ENCODE peak calls at places on chromosomes 3 and 15, in eight cellular contexts. K, X, B, W, J, T, Q and C are unnamed samples.

GRCh38 chr3:189995129-189995528 is 125.6 kb downstream of the P3H2 start:
- DNase-seq in T (no peak), J (no peak), Q (no peak), X (no peak), W (no peak), K (no peak), B (no peak), C (no peak)

GRCh38 chr15:65369148-65369547 is 8.7 kb downstream of the IGDCC3 start:
- DNase-seq in T (no peak), B (no peak), K (no peak), J (no peak), W (no peak), X (no peak), Q (no peak), C (no peak)

GRCh38 chr15:66936115-66936863 is 129.1 kb upstream of the SMAD3 start:
- DNase-seq in W (no peak), J (no peak), X (no peak), Q (no peak), K (no peak), B (peak), T (peak), C (peak)

GRCh38 chr3:126270145-126270811 is 86.9 kb downstream of the KLF15 start:
- DNase-seq in W (peak), Q (no peak), T (no peak), J (peak), K (no peak), X (no peak), B (peak), C (peak)

GRCh38 chr15:65791335-65792129 is 561 bp downstream of the DENND4A start:
- DNase-seq in X (peak), K (peak), Q (peak), T (no peak), B (peak), J (no peak), W (peak), C (peak)

GRCh38 chr3:55660642-55661041 is 173.5 kb upstream of the WNT5A start:
- DNase-seq in Q (no peak), B (no peak), X (no peak), K (no peak), J (no peak), W (no peak), T (no peak), C (no peak)

GRCh38 chr3:171774516-171774915 is 35.8 kb downstream of the PLD1 start:
- DNase-seq in B (no peak), J (no peak), Q (no peak), T (no peak), X (no peak), W (no peak), K (no peak), C (no peak)

GRCh38 chr15:31382693-31383005 is 56.0 kb downstream of the KLF13 start:
- DNase-seq in B (no peak), T (no peak), X (no peak), Q (no peak), J (no peak), K (no peak), W (no peak), C (no peak)

GRCh38 chr3:101049532-101049931 is 56.3 kb upstream of the ABI3BP start:
- DNase-seq in X (no peak), Q (peak), T (no peak), B (no peak), J (no peak), K (no peak), W (no peak), C (no peak)

GRCh38 chr3:59654120-59654952 is 604.5 kb upstream of the CFAP20DC start:
- DNase-seq in W (peak), J (peak), Q (no peak), T (no peak), B (peak), X (no peak), K (no peak), C (peak)

GRCh38 chr15:52120488-52120887 is 7.9 kb upstream of the BCL2L10 start:
- DNase-seq in Q (no peak), K (no peak), W (no peak), T (no peak), J (no peak), X (no peak), B (no peak), C (no peak)

GRCh38 chr3:195758721-195759353 is 38.1 kb downstream of the MUC20 start:
- DNase-seq in K (no peak), X (no peak), B (no peak), Q (no peak), W (no peak), J (no peak), T (no peak), C (peak)

DNA sequence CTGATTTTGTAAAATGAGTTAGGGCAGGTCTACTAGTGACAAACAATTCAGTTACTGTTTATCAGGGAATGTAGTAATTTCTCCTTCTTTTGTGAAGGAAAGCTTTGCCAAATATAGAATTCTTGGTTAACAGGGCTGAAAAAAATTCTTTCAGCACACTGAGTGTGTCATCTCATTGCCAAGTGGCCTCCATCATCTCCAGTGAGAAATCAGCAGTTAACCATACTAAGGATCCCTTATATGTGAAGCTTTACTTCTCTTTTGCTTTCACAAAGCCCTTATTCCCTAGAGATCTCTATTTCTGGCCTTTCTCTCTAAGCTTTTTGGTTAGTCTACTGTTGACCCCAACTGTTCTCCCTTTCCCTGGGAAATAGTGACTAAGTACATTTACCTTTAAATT is 269.1 kb downstream of the SCAPER start:
- DNase-seq in T (no peak), Q (no peak), B (peak), K (no peak), X (no peak), J (no peak), W (no peak), C (no peak)
- H3K4me3 ChIP-seq in T (no peak), Q (no peak), B (no peak), K (no peak), X (no peak), J (no peak), W (no peak), C (no peak)

GRCh38 chr15:41080144-41080543 is 35.9 kb downstream of the INO80 start:
- DNase-seq in B (no peak), W (no peak), J (no peak), K (no peak), T (no peak), Q (no peak), X (no peak), C (no peak)
- H3K4me3 ChIP-seq in B (no peak), W (no peak), J (no peak), K (no peak), T (no peak), Q (no peak), X (no peak), C (no peak)

GRCh38 chr3:38038447-38038911 is 529 bp upstream of the DLEC1 start:
- DNase-seq in K (no peak), T (no peak), Q (no peak), B (no peak), X (no peak), J (peak), W (no peak), C (no peak)
- H3K4me3 ChIP-seq in K (peak), T (no peak), Q (peak), B (no peak), X (no peak), J (no peak), W (no peak), C (peak)

GRCh38 chr15:85689729-85690128 is 105.0 kb downstream of the KLHL25 start:
- DNase-seq in B (peak), X (no peak), Q (peak), J (peak), K (peak), T (peak), W (peak), C (peak)
- H3K4me3 ChIP-seq in B (peak), X (no peak), Q (peak), J (no peak), K (peak), T (peak), W (peak), C (peak)

GRCh38 chr3:165503346-165503745 is 307.2 kb upstream of the SLITRK3 start:
- DNase-seq in T (no peak), Q (no peak), W (no peak), X (no peak), J (no peak), K (no peak), B (no peak), C (no peak)
- H3K4me3 ChIP-seq in T (no peak), Q (no peak), W (no peak), X (no peak), J (no peak), K (no peak), B (no peak), C (no peak)

GRCh38 chr3:48711727-48712126 is 5.3 kb downstream of the IP6K2 start:
- DNase-seq in B (no peak), Q (no peak), K (no peak), X (no peak), T (no peak), J (no peak), W (no peak), C (no peak)

GRCh38 chr3:48716508-48716981 is 476 bp downstream of the IP6K2 start:
- DNase-seq in J (no peak), B (peak), X (no peak), W (no peak), Q (peak), T (no peak), K (no peak), C (peak)

GRCh38 chr3:48716982-48717746 is at the start of gene IP6K2:
- DNase-seq in T (peak), J (peak), X (peak), K (peak), Q (peak), B (peak), W (peak), C (peak)

DNA sequence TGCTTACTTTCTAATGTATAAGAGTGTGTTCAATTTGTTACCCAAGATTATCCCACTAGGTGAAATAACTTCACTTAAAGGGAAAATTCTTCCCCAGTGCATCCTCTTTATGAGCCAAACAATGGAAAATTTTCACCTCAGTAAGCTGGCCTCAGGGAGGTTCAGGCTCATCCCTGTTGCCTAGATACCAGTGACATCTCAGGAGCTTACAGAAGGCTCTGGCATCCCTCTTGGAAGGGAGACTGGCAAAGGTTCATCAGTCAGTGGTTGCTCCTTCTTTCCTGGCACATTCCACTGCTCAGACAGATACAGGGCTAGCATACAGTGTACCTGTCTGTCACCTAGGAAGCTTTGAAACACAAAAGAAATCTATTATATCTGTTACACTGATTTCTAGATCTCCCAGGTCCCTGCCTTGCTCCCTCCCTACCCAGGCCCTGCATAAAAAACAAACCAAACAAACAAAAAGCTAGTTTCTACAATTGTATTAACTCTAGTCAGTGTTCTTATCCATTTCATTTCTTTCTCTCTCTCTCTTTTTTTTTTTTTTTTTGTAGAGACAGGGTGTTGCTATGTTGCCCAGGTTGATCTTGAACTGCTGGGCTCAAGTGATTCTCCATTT is 1.7 kb downstream of the IP6K2 start:
- DNase-seq in Q (no peak), T (no peak), B (peak), J (peak), K (no peak), X (no peak), W (peak), C (no peak)
- H3K4me3 ChIP-seq in Q (peak), T (peak), B (peak), J (no peak), K (peak), X (peak), W (peak), C (no peak)

DNA sequence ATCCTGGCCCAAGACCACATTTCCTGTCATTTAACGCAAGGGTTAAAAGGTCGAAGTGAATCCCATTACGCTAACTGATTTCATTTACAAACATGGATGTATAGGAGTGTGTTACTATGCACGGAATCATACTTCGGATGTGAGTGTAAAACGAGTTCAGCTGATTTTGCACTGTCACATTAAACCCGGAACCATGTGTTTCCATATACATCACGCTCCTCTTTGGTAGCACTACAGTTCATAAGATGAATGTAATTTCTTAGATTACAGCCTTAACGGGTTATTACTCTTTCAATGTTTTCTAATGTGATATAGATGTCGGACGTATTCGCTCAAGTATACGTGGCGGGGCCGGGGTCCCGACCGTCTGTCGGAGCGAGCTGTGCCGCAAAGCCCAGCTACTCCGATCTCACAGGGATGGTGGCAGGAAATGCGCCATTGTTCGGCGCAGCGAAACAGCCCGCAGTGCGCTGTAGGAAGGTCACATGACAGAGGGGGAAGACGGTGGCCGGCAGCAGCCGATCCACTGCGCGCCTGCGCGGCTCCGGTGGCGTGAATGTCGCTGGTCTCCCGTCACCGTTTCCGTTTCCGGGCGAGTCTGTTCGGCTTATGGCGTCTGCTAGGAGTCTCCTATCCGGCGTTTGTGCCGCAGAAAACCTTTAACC is 97.3 kb downstream of the NPAP1 start:
- DNase-seq in X (no peak), W (peak), B (peak), Q (no peak), K (peak), J (peak), T (peak), C (peak)
- H3K4me3 ChIP-seq in X (no peak), W (peak), B (peak), Q (no peak), K (peak), J (peak), T (peak), C (peak)

GRCh38 chr3:182081096-182081495 is 369.4 kb downstream of the SOX2 start:
- DNase-seq in T (no peak), X (no peak), Q (no peak), K (no peak), B (no peak), W (no peak), J (no peak), C (no peak)
- H3K4me3 ChIP-seq in T (no peak), X (no peak), Q (no peak), K (no peak), B (no peak), W (no peak), J (no peak), C (no peak)

GRCh38 chr3:27723803-27724458 is 1.8 kb upstream of the EOMES start:
- DNase-seq in W (no peak), J (no peak), K (no peak), T (no peak), Q (no peak), B (peak), X (no peak), C (no peak)
- H3K4me3 ChIP-seq in W (peak), J (no peak), K (no peak), T (no peak), Q (no peak), B (peak), X (no peak), C (no peak)